ENCODE peak calls at places on chromosomes 5 and 9, in four cellular contexts. Q, I, C and P are unnamed samples.

GRCh38 chr9:109517798-109518435 is 19.8 kb upstream of the PTPN3 start:
- DNase-seq in Q (peak; percentile 87), I (no peak), C (no peak), P (no peak)

GRCh38 chr5:171695804-171696203 is 89.8 kb upstream of the SMIM23 start:
- DNase-seq in Q (no peak), I (no peak), C (no peak), P (no peak)

GRCh38 chr5:139670369-139671095 is 22.4 kb downstream of the CXXC5 start:
- DNase-seq in Q (peak; percentile 59), I (no peak), C (no peak), P (no peak)

GRCh38 chr9:117725426-117725887 is 21.3 kb downstream of the TLR4 start:
- DNase-seq in Q (no peak), I (no peak), C (no peak), P (no peak)

GRCh38 chr5:178520851-178521250 is 69.3 kb downstream of the COL23A1 start:
- DNase-seq in Q (peak; percentile 66), I (no peak), C (no peak), P (no peak)

GRCh38 chr9:129352157-129352870 is 174.3 kb upstream of the IER5L start:
- DNase-seq in Q (no peak), I (peak; percentile 21), C (no peak), P (no peak)

GRCh38 chr5:30401479-30402058 is 791.9 kb upstream of the CDH6 start:
- DNase-seq in Q (peak; percentile 68), I (no peak), C (no peak), P (peak; percentile 35)

GRCh38 chr5:38835887-38836286 is 9.9 kb upstream of the OSMR start:
- DNase-seq in Q (no peak), I (no peak), C (no peak), P (no peak)

GRCh38 chr5:65108786-65109743 is 340.3 kb downstream of the CWC27 start:
- DNase-seq in Q (no peak), I (no peak), C (no peak), P (no peak)

GRCh38 chr9:91276513-91276912 is 85.2 kb downstream of the AUH start:
- DNase-seq in Q (no peak), I (no peak), C (no peak), P (no peak)

GRCh38 chr9:113454914-113455761 is 8.4 kb upstream of the RGS3 start:
- DNase-seq in Q (no peak), I (no peak), C (peak; percentile 83), P (no peak)

GRCh38 chr5:107624233-107624632 is 46.5 kb downstream of the EFNA5 start:
- DNase-seq in Q (no peak), I (no peak), C (no peak), P (no peak)

GRCh38 chr9:11549311-11549794 is 936.6 kb upstream of the PTPRD start:
- DNase-seq in Q (no peak), I (no peak), C (no peak), P (no peak)

GRCh38 chr5:123265551-123265950 is 157.7 kb downstream of the CEP120 start:
- DNase-seq in Q (no peak), I (no peak), C (no peak), P (no peak)